ENCODE peak calls at places on chromosomes 3 and 15, in nine cellular contexts. Q, J, G, D, Y, K, L, F and A are unnamed samples.

GRCh38 chr3:154143873-154144272 is 22.7 kb downstream of the ARHGEF26 start:
- DNase-seq in Q (no peak), J (no peak), G (no peak), D (no peak), Y (no peak), K (no peak), L (peak), F (no peak), A (no peak)

GRCh38 chr3:102295756-102296155 is 139.1 kb upstream of the ZPLD1 start:
- DNase-seq in Q (no peak), J (no peak), G (no peak), D (no peak), Y (no peak), K (no peak), L (no peak), F (no peak), A (no peak)

GRCh38 chr3:38138347-38139190 is at the start of gene MYD88:
- DNase-seq in Q (no peak), J (peak), G (peak), D (peak), Y (peak), K (peak), L (peak), F (peak), A (peak)

GRCh38 chr15:60690350-60690961 is 211.5 kb upstream of the ICE2 start:
- DNase-seq in Q (no peak), J (no peak), G (no peak), D (no peak), Y (no peak), K (no peak), L (no peak), F (no peak), A (no peak)

GRCh38 chr3:27356976-27357375 is 12.2 kb downstream of the NEK10 start:
- DNase-seq in Q (no peak), J (no peak), G (no peak), D (no peak), Y (no peak), K (no peak), L (no peak), F (no peak), A (no peak)

GRCh38 chr3:186849392-186849975 is 7.0 kb downstream of the ADIPOQ start:
- DNase-seq in Q (no peak), J (no peak), G (no peak), D (peak), Y (peak), K (no peak), L (peak), F (no peak), A (peak)

GRCh38 chr3:64685800-64686445 is 1.9 kb downstream of the ADAMTS9 start:
- DNase-seq in Q (peak), J (peak), G (peak), D (peak), Y (peak), K (peak), L (peak), F (peak), A (peak)

GRCh38 chr3:11510001-11510760 is 133.5 kb downstream of the VGLL4 start:
- DNase-seq in Q (no peak), J (peak), G (peak), D (peak), Y (no peak), K (no peak), L (no peak), F (no peak), A (no peak)

GRCh38 chr15:67783303-67783702 is 42.0 kb upstream of the SKOR1 start:
- DNase-seq in Q (no peak), J (no peak), G (no peak), D (no peak), Y (no peak), K (no peak), L (peak), F (no peak), A (no peak)

GRCh38 chr3:168123211-168124173 is 27.8 kb upstream of the GOLIM4 start:
- DNase-seq in Q (no peak), J (no peak), G (no peak), D (no peak), Y (no peak), K (peak), L (no peak), F (no peak), A (no peak)

DNA sequence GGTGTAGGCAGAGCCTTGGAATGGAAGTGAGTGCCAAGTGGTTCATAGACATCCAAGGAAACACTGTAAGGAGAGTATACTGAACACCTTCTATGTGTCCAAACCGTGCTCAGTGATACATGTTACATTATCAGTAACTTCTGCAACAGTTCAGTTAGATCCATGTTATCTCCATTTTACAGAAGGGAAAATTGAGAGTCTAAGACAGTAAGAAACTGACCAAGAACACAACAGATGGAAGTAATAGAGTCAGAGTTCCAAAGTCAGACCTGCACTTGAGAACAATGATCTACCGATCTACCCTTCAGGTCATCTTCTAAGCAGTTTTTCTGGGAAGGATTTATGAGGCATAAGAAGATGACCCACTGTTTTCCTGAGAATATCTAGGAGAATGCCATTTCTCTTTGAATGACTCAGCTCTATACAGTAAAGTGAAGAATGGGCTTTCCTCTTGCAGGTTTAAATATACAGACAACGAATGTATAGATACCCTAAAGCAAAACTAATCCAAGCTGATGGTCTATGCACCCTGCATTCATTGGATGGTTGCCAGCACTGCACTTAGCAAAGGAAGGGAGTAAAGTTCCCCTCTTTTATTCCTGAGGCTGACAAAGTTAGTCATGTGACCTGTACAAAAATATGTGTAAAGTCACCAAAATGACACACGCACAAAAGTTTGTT is 604.1 kb upstream of the MDFIC2 start:
- DNase-seq in Q (no peak), J (no peak), G (no peak), D (peak), Y (no peak), K (peak), L (no peak), F (no peak), A (peak)
- H3K27ac ChIP-seq in Q (no peak), J (no peak), G (no peak), D (no peak), Y (no peak), K (no peak), L (no peak), F (no peak), A (no peak)

DNA sequence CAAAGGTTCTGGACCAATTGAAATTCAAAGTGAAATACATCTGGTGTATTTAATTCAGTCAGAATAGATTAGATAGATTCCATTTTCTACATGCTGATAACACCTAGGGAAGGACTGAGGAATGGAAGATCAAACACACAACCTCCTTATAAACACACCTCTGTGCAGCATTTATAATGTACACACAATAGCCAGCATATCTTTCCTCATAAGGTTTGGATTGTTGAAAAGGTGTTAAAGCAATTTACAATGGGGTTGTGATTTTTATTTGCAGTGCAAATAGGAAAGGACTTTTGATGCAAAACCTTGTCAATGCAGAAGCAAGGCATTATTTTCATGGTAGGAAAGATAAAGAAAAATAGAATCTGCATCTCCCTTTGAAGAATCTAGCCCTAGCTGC is 448.9 kb upstream of the KCNMB2 start:
- DNase-seq in Q (no peak), J (no peak), G (no peak), D (no peak), Y (no peak), K (no peak), L (no peak), F (no peak), A (no peak)
- H3K27ac ChIP-seq in Q (no peak), J (no peak), G (no peak), D (peak), Y (no peak), K (no peak), L (no peak), F (no peak), A (no peak)

GRCh38 chr3:126952983-126953660 is 29.8 kb upstream of the PLXNA1 start:
- DNase-seq in Q (no peak), J (peak), G (peak), D (no peak), Y (no peak), K (no peak), L (no peak), F (no peak), A (no peak)

GRCh38 chr3:126952261-126952982 is 30.5 kb upstream of the PLXNA1 start:
- DNase-seq in Q (no peak), J (peak), G (peak), D (no peak), Y (no peak), K (no peak), L (no peak), F (no peak), A (no peak)

GRCh38 chr3:126955004-126955790 is 27.7 kb upstream of the PLXNA1 start:
- DNase-seq in Q (no peak), J (peak), G (peak), D (no peak), Y (no peak), K (no peak), L (no peak), F (no peak), A (no peak)

GRCh38 chr3:126956361-126956760 is 26.6 kb upstream of the PLXNA1 start:
- DNase-seq in Q (no peak), J (peak), G (peak), D (no peak), Y (no peak), K (no peak), L (no peak), F (no peak), A (no peak)

GRCh38 chr3:126954141-126954845 is 28.6 kb upstream of the PLXNA1 start:
- DNase-seq in Q (no peak), J (peak), G (peak), D (no peak), Y (no peak), K (no peak), L (no peak), F (no peak), A (no peak)
- H3K27ac ChIP-seq in Q (no peak), J (no peak), G (no peak), D (no peak), Y (no peak), K (no peak), L (no peak), F (no peak), A (no peak)

DNA sequence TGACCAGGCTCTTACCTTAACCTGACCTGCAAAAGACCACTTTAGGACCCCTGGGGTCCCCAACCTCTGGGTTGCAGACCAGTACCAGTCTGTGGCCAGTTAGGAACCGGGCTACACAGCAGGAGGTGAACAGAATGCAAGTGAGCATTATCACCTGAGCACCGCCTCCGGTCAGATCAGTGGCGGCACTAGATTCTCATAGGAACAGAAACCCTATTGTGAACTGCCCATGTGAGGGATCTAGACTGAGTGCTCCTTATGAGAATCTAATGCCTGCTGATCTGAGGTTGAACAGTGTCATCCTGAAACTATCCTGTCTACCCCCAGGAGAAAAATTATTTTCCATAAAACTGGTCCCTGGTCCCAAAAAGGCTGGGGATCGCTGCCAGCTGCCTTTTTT is 20.3 kb downstream of the CHP1 start:
- DNase-seq in Q (no peak), J (no peak), G (no peak), D (no peak), Y (no peak), K (no peak), L (no peak), F (no peak), A (no peak)
- H3K27ac ChIP-seq in Q (no peak), J (no peak), G (no peak), D (no peak), Y (peak), K (no peak), L (no peak), F (no peak), A (no peak)

GRCh38 chr3:15903164-15903563 is 105.4 kb upstream of the ANKRD28 start:
- DNase-seq in Q (no peak), J (peak), G (peak), D (no peak), Y (no peak), K (peak), L (no peak), F (peak), A (no peak)
- H3K27ac ChIP-seq in Q (no peak), J (peak), G (peak), D (no peak), Y (no peak), K (peak), L (no peak), F (peak), A (no peak)

DNA sequence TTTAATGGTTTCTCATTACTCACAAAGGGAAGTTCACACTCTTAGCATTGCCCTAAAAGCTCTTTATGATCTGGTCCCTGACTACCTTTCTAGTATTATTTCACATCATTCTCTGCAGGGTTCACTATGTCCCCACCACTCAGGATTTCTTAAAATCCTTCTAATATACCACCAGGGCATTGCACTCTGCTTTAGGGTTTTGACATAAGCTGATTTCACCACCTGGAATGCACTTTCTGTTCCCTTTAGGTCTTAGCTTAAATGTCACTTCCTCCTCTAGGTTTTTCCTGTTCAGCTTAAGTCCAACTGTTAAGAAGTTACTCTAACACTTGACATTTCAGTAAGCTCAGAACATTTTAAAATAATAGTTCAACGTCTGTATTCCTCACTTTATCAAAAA is 81.7 kb downstream of the HCN4 start:
- DNase-seq in Q (no peak), J (no peak), G (no peak), D (no peak), Y (no peak), K (no peak), L (no peak), F (no peak), A (no peak)
- H3K27ac ChIP-seq in Q (no peak), J (no peak), G (no peak), D (no peak), Y (no peak), K (no peak), L (no peak), F (no peak), A (no peak)